ENCODE peak calls at places on chromosomes 2 and 18, in six cellular contexts. M is GM23248, U is PC-3, C is SK-N-SH, D is neural progenitor cell, W is HCT116. I is an unnamed sample.

GRCh38 chr2:237877576-237878307 is 18.3 kb downstream of the RAMP1 start:
- DNase-seq in C (no peak), D (no peak), W (no peak), U (no peak), M (no peak), I (no peak)

GRCh38 chr2:96906719-96907404 is 37.0 kb upstream of the SEMA4C start:
- DNase-seq in D (peak), M (peak), C (peak), W (no peak), U (no peak), I (peak)

GRCh38 chr2:212005077-212005671 is 533.4 kb downstream of the ERBB4 start:
- DNase-seq in M (peak), C (peak), D (peak), U (peak), W (peak), I (peak)

GRCh38 chr18:805755-806110 is 6.3 kb downstream of the YES1 start:
- DNase-seq in U (no peak), M (no peak), D (no peak), C (no peak), W (no peak), I (no peak)

GRCh38 chr2:115484483-115484882 is 1042.0 kb downstream of the DPP10 start:
- DNase-seq in M (no peak), C (no peak), U (no peak), D (no peak), W (no peak), I (no peak)

GRCh38 chr2:1569879-1570450 is 156.7 kb downstream of the TPO start:
- DNase-seq in D (no peak), U (no peak), C (no peak), M (no peak), W (no peak), I (no peak)

GRCh38 chr2:156005531-156005930 is 327.0 kb downstream of the NR4A2 start:
- DNase-seq in U (no peak), D (no peak), W (no peak), C (no peak), M (no peak), I (no peak)

GRCh38 chr2:218658671-218659257 is 659 bp downstream of the ZNF142 start:
- DNase-seq in C (peak), D (peak), W (peak), M (peak), U (peak), I (peak)

GRCh38 chr2:145228506-145228905 is 708.6 kb upstream of the ZEB2 start:
- DNase-seq in U (no peak), M (peak), D (no peak), C (peak), W (no peak), I (no peak)

GRCh38 chr2:8539743-8540551 is 141.9 kb upstream of the ID2 start:
- DNase-seq in M (no peak), U (peak), W (no peak), D (peak), C (peak), I (no peak)

GRCh38 chr18:63422862-63423304 is 607 bp upstream of the VPS4B start:
- DNase-seq in M (peak), W (peak), C (no peak), D (no peak), U (no peak), I (peak)

GRCh38 chr2:37375721-37376399 is 31.4 kb downstream of the QPCT start:
- DNase-seq in U (no peak), C (no peak), W (no peak), M (peak), D (no peak), I (no peak)

GRCh38 chr2:121903037-121903689 is 147.7 kb downstream of the TSN start:
- DNase-seq in W (no peak), M (peak), U (no peak), D (no peak), C (peak), I (no peak)

GRCh38 chr2:161677634-161678033 is 53.4 kb downstream of the SLC4A10 start:
- DNase-seq in C (no peak), W (no peak), U (peak), D (no peak), M (no peak), I (no peak)
- H3K9ac ChIP-seq in C (no peak), W (no peak), U (no peak), D (no peak), M (no peak), I (no peak)

GRCh38 chr2:105188343-105188742 is 53.2 kb upstream of the GPR45 start:
- DNase-seq in D (no peak), W (no peak), C (no peak), M (no peak), U (no peak), I (no peak)
- TF ChIP-seq EZH2phosphoT487 in D (no peak), W (no peak), C (no peak), M (no peak), U (no peak), I (no peak)

GRCh38 chr18:74281639-74282358 is 10.0 kb downstream of the CYB5A start:
- DNase-seq in C (no peak), M (peak), W (no peak), U (no peak), D (no peak), I (no peak)
- H3K9ac ChIP-seq in C (no peak), M (no peak), W (no peak), U (peak), D (no peak), I (no peak)

GRCh38 chr2:34570266-34570872 is 971.3 kb upstream of the FAM98A start:
- DNase-seq in C (peak), W (no peak), D (peak), M (peak), U (peak), I (peak)
- TF ChIP-seq EZH2phosphoT487 in C (no peak), W (no peak), D (no peak), M (no peak), U (no peak), I (no peak)

DNA sequence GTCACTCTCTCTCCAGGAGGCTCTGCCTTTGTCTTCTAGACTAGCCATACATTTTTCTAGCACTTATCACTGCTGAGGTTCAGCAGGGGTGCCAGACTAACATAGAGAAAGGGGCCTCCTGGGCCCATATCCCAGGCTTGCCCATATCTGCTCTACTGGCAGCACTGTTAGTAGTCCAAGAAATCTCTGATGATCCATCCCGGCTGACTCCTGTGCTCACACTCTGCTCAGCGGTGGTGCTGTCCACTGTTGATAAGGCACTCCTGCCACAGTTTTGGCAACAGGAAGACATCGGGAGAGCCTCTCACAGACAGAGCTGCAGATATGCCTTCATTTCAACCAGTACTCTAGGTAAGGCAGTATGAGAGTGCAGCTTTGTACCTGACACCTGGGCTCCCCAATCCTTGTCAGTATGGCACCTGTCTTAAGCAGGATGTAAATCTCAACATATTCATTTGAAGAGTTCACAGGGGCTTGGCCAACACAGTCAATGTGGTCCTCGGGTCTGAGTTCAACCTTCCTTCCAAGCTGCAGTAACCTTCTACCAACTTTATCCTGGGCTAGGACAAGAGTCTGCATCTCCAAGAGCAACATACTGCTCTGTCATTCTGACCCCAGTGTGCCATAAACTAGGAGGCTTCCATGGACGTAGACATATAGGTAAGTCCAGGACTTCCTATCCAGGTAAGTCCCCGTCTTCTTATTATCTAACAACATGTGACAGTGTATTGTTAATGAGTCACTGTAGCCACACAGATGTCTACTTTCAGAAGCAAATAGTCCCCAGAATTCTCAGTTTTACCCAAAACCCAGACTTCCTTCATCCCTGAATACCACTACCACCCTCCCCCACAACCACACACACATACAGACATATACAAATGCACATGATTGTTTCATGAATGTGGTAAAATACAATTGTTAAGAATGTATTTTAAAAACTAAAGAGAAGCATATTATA is 16.2 kb downstream of the KLF7 start:
- DNase-seq in W (no peak), U (no peak), M (no peak), C (no peak), D (no peak), I (peak)
- H3K9ac ChIP-seq in W (no peak), U (no peak), M (no peak), C (no peak), D (no peak), I (no peak)

DNA sequence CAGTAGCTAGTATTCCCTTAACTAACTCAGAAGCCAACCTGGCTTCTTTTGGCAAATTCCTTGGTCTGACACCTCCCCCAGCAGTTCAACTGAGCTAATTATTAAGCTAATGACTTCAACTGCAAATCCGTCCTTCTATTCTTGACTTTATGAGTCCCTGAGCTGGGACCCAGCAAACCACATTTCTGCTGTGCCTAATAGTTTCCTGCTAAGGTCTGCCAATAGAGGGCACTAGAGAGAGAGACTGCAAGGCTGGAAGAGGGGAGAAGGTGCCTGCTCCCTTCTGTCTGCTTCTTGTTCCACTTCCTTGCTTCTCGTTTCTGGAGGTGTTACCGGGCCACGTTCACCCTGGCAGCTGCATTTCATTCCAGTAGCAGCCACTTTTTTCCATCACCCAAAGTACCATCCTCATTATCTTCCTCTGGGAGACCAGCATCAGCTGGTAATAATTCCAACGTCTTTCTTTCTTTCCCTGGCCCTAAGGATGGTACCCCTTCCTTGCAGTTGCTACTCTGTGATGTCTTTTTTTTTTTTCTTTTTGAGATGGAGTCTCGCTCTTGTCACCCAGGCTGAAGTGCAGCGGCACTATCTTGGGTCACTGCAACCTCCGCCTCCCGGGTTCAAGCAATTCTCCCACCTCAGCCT is 352.0 kb downstream of the TNS1 start:
- DNase-seq in W (peak), D (peak), U (peak), C (peak), M (peak), I (peak)
- TF ChIP-seq EZH2phosphoT487 in W (no peak), D (no peak), U (no peak), C (no peak), M (no peak), I (no peak)

DNA sequence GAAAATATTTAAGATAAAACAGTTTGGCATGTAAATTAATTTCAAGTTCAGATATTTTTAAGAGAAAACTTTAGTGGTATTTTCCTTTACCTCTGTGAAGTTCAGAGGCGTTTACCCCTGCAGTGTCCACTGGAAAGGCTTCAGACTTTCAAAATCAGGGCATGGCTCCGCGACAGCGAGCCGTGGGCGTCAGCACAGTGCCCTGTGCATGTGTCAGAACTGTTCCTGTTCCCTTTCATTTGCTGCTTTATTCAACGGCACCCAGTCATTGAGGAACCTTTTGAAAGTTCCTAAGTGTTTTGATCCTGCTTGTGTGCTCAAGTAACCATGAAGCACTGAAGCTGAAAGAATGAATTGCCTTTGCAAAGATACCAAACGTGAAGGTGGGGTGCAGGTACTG is 148.4 kb downstream of the ZNF236 start:
- DNase-seq in D (no peak), W (no peak), U (no peak), M (no peak), C (no peak), I (no peak)
- H3K9ac ChIP-seq in D (no peak), W (no peak), U (no peak), M (no peak), C (no peak), I (no peak)

GRCh38 chr2:203579131-203579643 is 44.1 kb upstream of the RAPH1 start:
- DNase-seq in W (peak), D (no peak), C (no peak), U (peak), M (peak), I (peak)
- TF ChIP-seq EZH2phosphoT487 in W (no peak), D (no peak), C (no peak), U (no peak), M (no peak), I (no peak)

GRCh38 chr18:12008181-12008767 is 27.0 kb downstream of the IMPA2 start:
- DNase-seq in U (no peak), W (no peak), D (no peak), C (no peak), M (no peak), I (no peak)
- H3K9ac ChIP-seq in U (no peak), W (no peak), D (no peak), C (no peak), M (no peak), I (no peak)